ENCODE peak calls at places on chromosomes 4 and X, in seven cellular contexts. X, J, F, L, Q, E and T are unnamed samples.
A peak's percentile ranks its signal among the peaks of the same experiment; 100 is the strongest.

GRCh38 chr4:52195882-52196281 is 144.8 kb downstream of the SPATA18 start:
- DNase-seq in F (no peak), L (no peak), E (no peak), X (no peak), J (no peak), Q (no peak), T (no peak)

GRCh38 chr4:93334003-93334402 is 494.6 kb upstream of the ATOH1 start:
- DNase-seq in F (peak; percentile 43), E (no peak), J (no peak), Q (no peak), L (no peak), X (no peak), T (no peak)

GRCh38 chr4:105352826-105353225 is 121.0 kb downstream of the PPA2 start:
- DNase-seq in L (no peak), F (peak; percentile 56), J (no peak), E (no peak), Q (peak; percentile 10), X (no peak), T (no peak)

GRCh38 chr4:13984996-13985780 is 357.7 kb upstream of the BOD1L1 start:
- DNase-seq in J (no peak), Q (no peak), E (no peak), F (peak; percentile 50), X (peak; percentile 41), L (no peak), T (no peak)

GRCh38 chr4:76087007-76087769 is 12.7 kb downstream of the ART3 start:
- DNase-seq in Q (peak; percentile 55), J (peak; percentile 37), F (peak; percentile 61), E (peak; percentile 56), X (peak; percentile 67), L (no peak), T (peak; percentile 66)

GRCh38 chr4:78293841-78294301 is 236.7 kb downstream of the FRAS1 start:
- DNase-seq in X (no peak), J (no peak), Q (no peak), F (peak; percentile 74), E (no peak), L (no peak), T (no peak)

GRCh38 chrX:3592184-3592583 is 121.3 kb downstream of the PRKX start:
- DNase-seq in F (no peak), L (no peak), Q (no peak), X (no peak), J (no peak), E (no peak), T (no peak)

GRCh38 chr4:123481034-123481433 is 84.4 kb downstream of the SPRY1 start:
- DNase-seq in X (no peak), F (peak; percentile 92), Q (no peak), J (no peak), L (no peak), E (no peak), T (no peak)

GRCh38 chrX:724256-724655 is 93.7 kb downstream of the SHOX start:
- DNase-seq in E (no peak), J (no peak), F (no peak), Q (no peak), X (no peak), L (no peak), T (no peak)

GRCh38 chr4:184216436-184217004 is 1.2 kb downstream of the ENPP6 start:
- DNase-seq in E (no peak), F (no peak), Q (no peak), L (no peak), J (no peak), X (no peak), T (no peak)

GRCh38 chr4:182647901-182648300 is 269.3 kb downstream of the DCTD start:
- DNase-seq in F (no peak), X (no peak), J (no peak), E (no peak), Q (no peak), L (no peak), T (no peak)

GRCh38 chr4:168398589-168398988 is 80.0 kb upstream of the DDX60 start:
- DNase-seq in F (no peak), L (no peak), E (no peak), J (no peak), Q (no peak), X (no peak), T (no peak)

GRCh38 chr4:1743551-1743950 is 22.2 kb downstream of the TACC3 start:
- DNase-seq in L (no peak), E (no peak), X (no peak), F (no peak), Q (no peak), J (no peak), T (no peak)
- TF ChIP-seq POLR2A in L (no peak), E (no peak), X (no peak), F (no peak), Q (no peak), J (no peak), T (no peak)

GRCh38 chr4:84718699-84719098 is 135.8 kb downstream of the CDS1 start:
- DNase-seq in X (no peak), Q (no peak), E (no peak), J (no peak), F (no peak), L (no peak), T (no peak)
- H3K4me1 ChIP-seq in X (peaks cover 11% of the 10 kb centered on the region), Q (no peaks in the 10 kb centered on the region), E (no peaks in the 10 kb centered on the region), J (no peaks in the 10 kb centered on the region), F (no peaks in the 10 kb centered on the region), L (no peaks in the 10 kb centered on the region), T (peaks cover 7% of the 10 kb centered on the region)

GRCh38 chrX:153636716-153637115 is 10.3 kb upstream of the DUSP9 start:
- DNase-seq in L (no peak), E (no peak), Q (no peak), J (no peak), X (no peak), F (no peak), T (no peak)
- H3K27ac ChIP-seq in L (no peak overlapping the region), E (no peak overlapping the region), Q (no peak overlapping the region), J (no peak overlapping the region), X (no peak overlapping the region), F (no peak overlapping the region), T (no peak overlapping the region)

GRCh38 chr4:37891221-37892159 is 606 bp downstream of the TBC1D1 start:
- DNase-seq in Q (no peak), X (peak; percentile 36), F (peak; percentile 4), J (peak; percentile 46), E (peak; percentile 8), L (peak; percentile 30), T (peak; percentile 65)
- TF ChIP-seq POLR2A in Q (no peak), X (no peak), F (no peak), J (no peak), E (no peak), L (no peak), T (no peak)

GRCh38 chrX:40108959-40109287 is 11.2 kb upstream of the BCOR start:
- DNase-seq in Q (peak; percentile 69), L (peak; percentile 82), F (peak; percentile 76), J (peak; percentile 84), X (peak; percentile 85), E (peak; percentile 62), T (peak; percentile 77)
- H3K4me1 ChIP-seq in Q (peaks cover 65% of the 10 kb centered on the region), L (peaks cover 1% of the 10 kb centered on the region), F (peaks cover 10% of the 10 kb centered on the region), J (peaks cover 25% of the 10 kb centered on the region), X (peaks cover 51% of the 10 kb centered on the region), E (peaks cover 23% of the 10 kb centered on the region), T (peaks cover 20% of the 10 kb centered on the region)

GRCh38 chr4:63728480-63729177 is 680.6 kb downstream of the TECRL start:
- DNase-seq in L (no peak), J (no peak), E (no peak), Q (no peak), F (no peak), X (no peak), T (no peak)
- H3K27ac ChIP-seq in L (no peak overlapping the region), J (no peak overlapping the region), E (no peak overlapping the region), Q (no peak overlapping the region), F (no peak overlapping the region), X (no peak overlapping the region), T (no peak overlapping the region)

DNA sequence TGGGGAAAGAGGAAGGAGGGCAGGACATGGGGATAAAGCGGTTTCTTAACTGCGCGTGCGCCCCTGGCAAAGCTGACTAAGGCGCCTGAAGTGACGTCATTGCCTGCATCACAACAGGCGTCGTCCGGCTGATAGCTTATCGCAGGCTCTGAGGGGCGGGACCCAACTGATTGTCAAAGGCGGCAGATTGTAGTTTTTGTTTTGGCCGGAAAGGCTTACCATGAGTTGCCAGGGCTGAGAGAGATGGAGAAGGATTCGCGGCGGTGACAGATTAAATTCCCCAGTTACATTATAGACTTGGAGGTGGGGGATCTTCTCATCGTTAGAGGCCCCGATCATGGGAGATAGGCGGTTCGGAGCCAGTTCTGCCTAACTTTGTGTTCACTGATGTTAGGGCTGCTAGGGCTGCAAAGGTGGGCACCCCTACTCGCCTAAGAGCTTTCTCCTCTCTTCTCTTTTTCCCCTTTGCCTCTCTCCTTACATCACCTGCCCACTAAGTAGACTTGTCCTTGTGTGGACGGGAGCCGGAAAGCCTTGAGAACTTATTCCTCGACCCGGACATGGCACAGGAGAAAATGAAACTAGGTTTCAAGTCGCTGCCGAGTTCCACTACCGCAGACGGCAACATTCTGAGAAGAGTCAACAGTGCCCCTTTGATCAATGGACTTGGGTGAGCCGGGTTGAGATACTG is 148.9 kb upstream of the PLAC1 start:
- DNase-seq in L (peak; percentile 88), X (peak; percentile 93), Q (peak; percentile 77), F (peak; percentile 95), E (peak; percentile 77), J (peak; percentile 92), T (peak; percentile 89)
- TF ChIP-seq POLR2A in L (peak; percentile 67), X (no peak), Q (peak; percentile 68), F (peak; percentile 85), E (peak; percentile 28), J (peak; percentile 53), T (no peak)

GRCh38 chr4:108034560-108034959 is 44.9 kb downstream of the HADH start:
- DNase-seq in L (no peak), J (no peak), E (no peak), Q (no peak), F (no peak), X (no peak), T (no peak)

GRCh38 chr4:108033348-108033747 is 43.7 kb downstream of the HADH start:
- DNase-seq in Q (no peak), F (no peak), X (no peak), E (no peak), L (no peak), J (no peak), T (no peak)

GRCh38 chr4:108037884-108038283 is 48.2 kb downstream of the HADH start:
- DNase-seq in X (no peak), L (no peak), F (no peak), E (no peak), Q (no peak), J (no peak), T (no peak)

GRCh38 chr4:108035691-108036090 is 46.0 kb downstream of the HADH start:
- DNase-seq in Q (no peak), E (no peak), F (no peak), X (no peak), L (no peak), J (peak; percentile 15), T (no peak)

GRCh38 chr4:108036252-108036651 is 46.6 kb downstream of the HADH start:
- DNase-seq in J (peak; percentile 58), E (no peak), Q (no peak), L (no peak), F (no peak), X (no peak), T (no peak)
- H3K4me1 ChIP-seq in J (no peaks in the 10 kb centered on the region), E (no peaks in the 10 kb centered on the region), Q (no peaks in the 10 kb centered on the region), L (no peaks in the 10 kb centered on the region), F (no peaks in the 10 kb centered on the region), X (no peaks in the 10 kb centered on the region), T (no peaks in the 10 kb centered on the region)